ENCODE peak calls at places on chromosomes 13 and 19, in six cellular contexts. C is iris pigment epithelial cell; R is T-helper 2 cell; Y is activated CD4-positive, alpha-beta T cell treated with anti-CD3 and anti-CD28 coated beads for 48 hours; E is SHP77; Q is HFF-Myc. H is an unnamed sample.

GRCh38 chr13:94351292-94352000 is 128.0 kb downstream of the DCT start:
- DNase-seq in E (no peak), R (no peak), Y (peak; percentile 49), C (peak; percentile 79), Q (no peak), H (peak; percentile 75)

GRCh38 chr13:112761701-112762689 is 72.2 kb downstream of the ATP11A start:
- DNase-seq in Q (no peak), E (no peak), Y (no peak), C (no peak), R (no peak), H (peak; percentile 47)

GRCh38 chr13:20498129-20498528 is 27.5 kb downstream of the CRYL1 start:
- DNase-seq in R (no peak), Q (no peak), Y (no peak), E (no peak), C (no peak), H (no peak)

GRCh38 chr19:2036424-2036823 is 14.6 kb downstream of the MKNK2 start:
- DNase-seq in E (no peak), Y (no peak), C (no peak), Q (no peak), R (no peak), H (no peak)

GRCh38 chr19:7349961-7350711 is 1.4 kb downstream of the ARHGEF18 start:
- DNase-seq in E (no peak), R (peak; percentile 69), Q (no peak), Y (peak; percentile 37), C (no peak), H (no peak)

GRCh38 chr13:111589321-111589720 is 268.9 kb downstream of the TEX29 start:
- DNase-seq in Y (no peak), Q (no peak), R (no peak), E (no peak), C (no peak), H (no peak)

GRCh38 chr13:67228031-67228430 is 2.1 kb downstream of the PCDH9 start:
- DNase-seq in C (peak; percentile 17), E (no peak), Y (no peak), R (no peak), Q (no peak), H (peak; percentile 29)

GRCh38 chr19:1470864-1471513 is 8.0 kb downstream of the C19orf25 start:
- DNase-seq in C (no peak), R (no peak), Y (no peak), Q (no peak), E (peak; percentile 66), H (no peak)

GRCh38 chr19:53195265-53195879 is 2.2 kb upstream of the ZNF665 start:
- DNase-seq in Y (peak; percentile 75), Q (peak; percentile 21), E (peak; percentile 37), C (peak; percentile 85), R (peak; percentile 63), H (peak; percentile 88)